ENCODE peak calls at places on chromosomes 7 and 10, in seven cellular contexts. One of them, this sample, is unnamed.

GRCh38 chr10:51063659-51064535 is 10.4 kb upstream of the PRKG1 start:
- DNase-seq in stomach: no peak
- DNase-seq in progenitor cell of endocrine pancreas: no peak
- DNase-seq in RWPE1: peak; percentile 25
- DNase-seq in Calu3: no peak
- DNase-seq in uterus: no peak
- DNase-seq in epithelial cell of esophagus: peak; percentile 56
- DNase-seq in this sample: no peak

GRCh38 chr7:130242198-130243014 is 24.3 kb upstream of the CPA2 start:
- DNase-seq in RWPE1: peak; percentile 46
- DNase-seq in Calu3: peak; percentile 77
- DNase-seq in progenitor cell of endocrine pancreas: no peak
- DNase-seq in stomach: peak; percentile 49
- DNase-seq in epithelial cell of esophagus: peak; percentile 85
- DNase-seq in uterus: peak; percentile 29
- DNase-seq in this sample: peak; percentile 68

GRCh38 chr7:414681-415560 is 104.7 kb downstream of the PDGFA start:
- DNase-seq in RWPE1: no peak
- DNase-seq in uterus: no peak
- DNase-seq in progenitor cell of endocrine pancreas: no peak
- DNase-seq in stomach: no peak
- DNase-seq in Calu3: no peak
- DNase-seq in epithelial cell of esophagus: no peak
- DNase-seq in this sample: no peak

GRCh38 chr7:101678713-101679112 is 49.6 kb upstream of the MYL10 start:
- DNase-seq in stomach: no peak
- DNase-seq in RWPE1: no peak
- DNase-seq in epithelial cell of esophagus: no peak
- DNase-seq in uterus: no peak
- DNase-seq in progenitor cell of endocrine pancreas: no peak
- DNase-seq in Calu3: no peak
- DNase-seq in this sample: no peak

GRCh38 chr7:37354661-37355131 is 94.0 kb downstream of the ELMO1 start:
- DNase-seq in progenitor cell of endocrine pancreas: no peak
- DNase-seq in RWPE1: no peak
- DNase-seq in epithelial cell of esophagus: peak; percentile 28
- DNase-seq in uterus: peak; percentile 50
- DNase-seq in Calu3: peak; percentile 15
- DNase-seq in stomach: no peak
- DNase-seq in this sample: peak; percentile 17

GRCh38 chr7:42212541-42213090 is 24.4 kb downstream of the GLI3 start:
- DNase-seq in stomach: no peak
- DNase-seq in RWPE1: no peak
- DNase-seq in Calu3: no peak
- DNase-seq in epithelial cell of esophagus: no peak
- DNase-seq in progenitor cell of endocrine pancreas: no peak
- DNase-seq in uterus: no peak
- DNase-seq in this sample: no peak

GRCh38 chr7:129728875-129729467 is 117.5 kb downstream of the NRF1 start:
- DNase-seq in uterus: no peak
- DNase-seq in stomach: no peak
- DNase-seq in Calu3: no peak
- DNase-seq in RWPE1: no peak
- DNase-seq in progenitor cell of endocrine pancreas: no peak
- DNase-seq in epithelial cell of esophagus: no peak
- DNase-seq in this sample: no peak

GRCh38 chr7:80039255-80039884 is 95.3 kb upstream of the GNAI1 start:
- DNase-seq in progenitor cell of endocrine pancreas: no peak
- DNase-seq in RWPE1: no peak
- DNase-seq in stomach: no peak
- DNase-seq in Calu3: no peak
- DNase-seq in epithelial cell of esophagus: no peak
- DNase-seq in uterus: no peak
- DNase-seq in this sample: no peak

GRCh38 chr10:90960355-90960814 is 39.5 kb upstream of the ANKRD1 start:
- DNase-seq in Calu3: no peak
- DNase-seq in epithelial cell of esophagus: peak; percentile 56
- DNase-seq in RWPE1: peak; percentile 48
- DNase-seq in uterus: no peak
- DNase-seq in stomach: no peak
- DNase-seq in progenitor cell of endocrine pancreas: no peak
- DNase-seq in this sample: peak; percentile 32

GRCh38 chr7:133854739-133855138 is 272.4 kb upstream of the LRGUK start:
- DNase-seq in RWPE1: peak; percentile 2
- DNase-seq in progenitor cell of endocrine pancreas: no peak
- DNase-seq in stomach: no peak
- DNase-seq in uterus: no peak
- DNase-seq in Calu3: peak; percentile 10
- DNase-seq in epithelial cell of esophagus: peak; percentile 70
- DNase-seq in this sample: peak; percentile 29
- TF ChIP-seq CTCF in RWPE1: peak; percentile 14
- TF ChIP-seq CTCF in progenitor cell of endocrine pancreas: peak; percentile 52
- TF ChIP-seq CTCF in stomach: no peak
- TF ChIP-seq CTCF in uterus: no peak
- TF ChIP-seq CTCF in Calu3: no peak
- TF ChIP-seq CTCF in epithelial cell of esophagus: peak; percentile 42
- TF ChIP-seq CTCF in this sample: peak; percentile 12

DNA sequence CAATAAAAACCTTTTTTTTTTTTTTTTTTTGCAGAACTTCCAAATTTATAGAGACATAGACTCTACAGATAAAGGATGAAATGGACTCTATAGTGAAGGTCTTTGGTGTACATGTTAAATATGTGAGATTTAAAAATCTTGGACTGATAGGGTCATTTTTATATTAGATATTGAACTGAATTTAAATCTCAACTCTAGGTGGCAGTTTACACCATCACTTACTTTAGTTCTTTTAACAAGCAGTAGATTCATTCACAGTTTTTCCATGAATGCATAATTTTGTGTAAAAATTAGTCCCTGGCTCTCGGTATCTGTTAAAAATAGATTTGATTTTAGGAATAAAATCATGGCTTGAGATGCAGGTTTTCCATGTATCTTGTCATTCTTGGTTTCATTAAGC is 31.1 kb upstream of the SNX13 start:
- DNase-seq in Calu3: no peak
- DNase-seq in RWPE1: peak; percentile 15
- DNase-seq in epithelial cell of esophagus: no peak
- DNase-seq in stomach: no peak
- DNase-seq in progenitor cell of endocrine pancreas: no peak
- DNase-seq in uterus: no peak
- DNase-seq in this sample: no peak
- TF ChIP-seq CTCF in Calu3: peak; percentile 12
- TF ChIP-seq CTCF in RWPE1: peak; percentile 36
- TF ChIP-seq CTCF in epithelial cell of esophagus: no peak
- TF ChIP-seq CTCF in stomach: no peak
- TF ChIP-seq CTCF in progenitor cell of endocrine pancreas: no peak
- TF ChIP-seq CTCF in uterus: no peak
- TF ChIP-seq CTCF in this sample: no peak

DNA sequence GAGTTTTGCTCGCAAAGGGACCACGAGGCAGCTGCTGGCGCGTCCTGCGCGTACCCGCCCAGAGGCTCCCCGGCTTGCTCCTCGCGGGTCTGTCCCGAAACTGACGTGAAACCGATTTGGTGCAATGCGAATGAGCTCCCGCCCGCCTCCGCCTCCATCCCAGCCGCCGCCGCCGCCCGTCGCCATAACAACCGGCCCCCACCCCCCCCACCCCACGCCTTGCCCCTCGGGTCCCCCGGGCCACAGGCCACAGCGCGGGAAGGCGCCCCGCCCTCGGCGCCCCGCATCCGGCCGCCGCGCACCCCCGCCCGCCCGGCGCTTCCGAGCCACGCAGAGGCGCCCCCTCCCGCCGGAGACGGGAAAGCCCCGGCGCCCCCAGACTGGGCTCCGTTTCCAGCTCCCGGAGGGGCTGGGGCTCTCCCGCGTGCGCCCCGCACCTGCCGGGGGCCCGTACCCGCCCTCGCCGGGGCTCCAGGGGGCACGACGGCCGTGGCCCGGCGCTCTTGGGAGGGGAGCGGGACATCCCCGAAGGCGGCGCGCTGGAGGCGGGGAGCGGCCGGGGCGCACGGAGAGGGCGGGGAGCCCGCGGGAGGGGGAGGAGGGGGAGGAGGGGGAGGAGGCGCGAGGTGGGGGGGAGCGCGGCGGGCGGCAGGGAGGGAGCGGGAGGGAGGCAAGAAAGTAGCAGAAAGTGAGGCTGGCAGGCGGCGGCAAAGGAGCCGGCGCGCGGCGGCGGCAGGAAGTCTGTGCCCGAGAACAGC is at the start of gene CAMK1D:
- DNase-seq in stomach: peak; percentile 77
- DNase-seq in RWPE1: peak; percentile 53
- DNase-seq in Calu3: peak; percentile 56
- DNase-seq in progenitor cell of endocrine pancreas: peak; percentile 36
- DNase-seq in epithelial cell of esophagus: peak; percentile 72
- DNase-seq in uterus: peak; percentile 77
- DNase-seq in this sample: peak; percentile 93
- TF ChIP-seq CTCF in stomach: no peak
- TF ChIP-seq CTCF in RWPE1: peak; percentile 42
- TF ChIP-seq CTCF in Calu3: no peak
- TF ChIP-seq CTCF in progenitor cell of endocrine pancreas: peak; percentile 44
- TF ChIP-seq CTCF in epithelial cell of esophagus: peak; percentile 7
- TF ChIP-seq CTCF in uterus: peak; percentile 70
- TF ChIP-seq CTCF in this sample: peak; percentile 16

GRCh38 chr7:148484486-148484885 is 106.1 kb upstream of the C7orf33 start:
- DNase-seq in progenitor cell of endocrine pancreas: no peak
- DNase-seq in epithelial cell of esophagus: no peak
- DNase-seq in uterus: no peak
- DNase-seq in stomach: no peak
- DNase-seq in Calu3: no peak
- DNase-seq in RWPE1: no peak
- DNase-seq in this sample: no peak

GRCh38 chr7:148483941-148484340 is 106.6 kb upstream of the C7orf33 start:
- DNase-seq in RWPE1: no peak
- DNase-seq in epithelial cell of esophagus: no peak
- DNase-seq in Calu3: no peak
- DNase-seq in progenitor cell of endocrine pancreas: no peak
- DNase-seq in uterus: no peak
- DNase-seq in stomach: no peak
- DNase-seq in this sample: no peak

GRCh38 chr7:148483515-148483914 is 107.1 kb upstream of the C7orf33 start:
- DNase-seq in stomach: peak; percentile 36
- DNase-seq in uterus: no peak
- DNase-seq in Calu3: no peak
- DNase-seq in progenitor cell of endocrine pancreas: no peak
- DNase-seq in epithelial cell of esophagus: no peak
- DNase-seq in RWPE1: no peak
- DNase-seq in this sample: no peak

GRCh38 chr7:148486937-148487336 is 103.6 kb upstream of the C7orf33 start:
- DNase-seq in epithelial cell of esophagus: no peak
- DNase-seq in Calu3: no peak
- DNase-seq in RWPE1: no peak
- DNase-seq in uterus: no peak
- DNase-seq in stomach: no peak
- DNase-seq in progenitor cell of endocrine pancreas: no peak
- DNase-seq in this sample: no peak

DNA sequence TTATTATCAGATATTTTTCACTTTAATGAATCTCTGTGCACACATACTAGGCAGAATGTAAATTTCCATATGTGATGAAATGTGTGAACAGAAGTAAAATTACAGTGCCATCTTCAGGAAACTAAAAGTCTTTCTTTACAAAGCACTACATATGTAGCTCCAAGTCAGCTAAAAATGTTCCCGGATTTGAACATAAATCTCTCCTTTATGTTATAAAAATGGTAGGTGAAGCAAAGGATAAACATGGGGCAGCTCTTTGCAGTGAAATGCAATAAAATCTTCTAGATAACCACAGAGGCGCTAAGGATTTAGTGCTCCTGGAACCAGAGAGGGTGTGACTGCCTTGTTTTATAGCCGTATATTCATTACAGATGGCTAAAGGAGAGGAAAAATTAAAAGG is 104.9 kb upstream of the C7orf33 start:
- DNase-seq in RWPE1: no peak
- DNase-seq in progenitor cell of endocrine pancreas: no peak
- DNase-seq in epithelial cell of esophagus: peak; percentile 25
- DNase-seq in stomach: no peak
- DNase-seq in Calu3: no peak
- DNase-seq in uterus: no peak
- DNase-seq in this sample: no peak
- TF ChIP-seq CTCF in RWPE1: no peak
- TF ChIP-seq CTCF in progenitor cell of endocrine pancreas: no peak
- TF ChIP-seq CTCF in epithelial cell of esophagus: no peak
- TF ChIP-seq CTCF in stomach: no peak
- TF ChIP-seq CTCF in Calu3: no peak
- TF ChIP-seq CTCF in uterus: no peak
- TF ChIP-seq CTCF in this sample: no peak

GRCh38 chr7:138527746-138528223 is 67.7 kb downstream of the TRIM24 start:
- DNase-seq in epithelial cell of esophagus: peak; percentile 20
- DNase-seq in progenitor cell of endocrine pancreas: no peak
- DNase-seq in stomach: no peak
- DNase-seq in uterus: no peak
- DNase-seq in Calu3: peak; percentile 2
- DNase-seq in RWPE1: no peak
- DNase-seq in this sample: no peak
- TF ChIP-seq CTCF in epithelial cell of esophagus: no peak
- TF ChIP-seq CTCF in progenitor cell of endocrine pancreas: no peak
- TF ChIP-seq CTCF in stomach: no peak
- TF ChIP-seq CTCF in uterus: no peak
- TF ChIP-seq CTCF in Calu3: no peak
- TF ChIP-seq CTCF in RWPE1: no peak
- TF ChIP-seq CTCF in this sample: no peak

GRCh38 chr10:100889546-100889945 is 23.2 kb upstream of the SLF2 start:
- DNase-seq in epithelial cell of esophagus: no peak
- DNase-seq in RWPE1: no peak
- DNase-seq in progenitor cell of endocrine pancreas: no peak
- DNase-seq in uterus: no peak
- DNase-seq in stomach: no peak
- DNase-seq in Calu3: no peak
- DNase-seq in this sample: no peak

GRCh38 chr10:100890141-100890695 is 22.5 kb upstream of the SLF2 start:
- DNase-seq in Calu3: no peak
- DNase-seq in progenitor cell of endocrine pancreas: no peak
- DNase-seq in RWPE1: no peak
- DNase-seq in epithelial cell of esophagus: no peak
- DNase-seq in uterus: no peak
- DNase-seq in stomach: no peak
- DNase-seq in this sample: no peak

GRCh38 chr10:100887761-100888296 is 24.9 kb upstream of the SLF2 start:
- DNase-seq in uterus: peak; percentile 46
- DNase-seq in epithelial cell of esophagus: no peak
- DNase-seq in progenitor cell of endocrine pancreas: no peak
- DNase-seq in Calu3: no peak
- DNase-seq in stomach: no peak
- DNase-seq in RWPE1: no peak
- DNase-seq in this sample: no peak

GRCh38 chr10:100890696-100891271 is 22.0 kb upstream of the SLF2 start:
- DNase-seq in Calu3: peak; percentile 11
- DNase-seq in epithelial cell of esophagus: peak; percentile 93
- DNase-seq in progenitor cell of endocrine pancreas: no peak
- DNase-seq in RWPE1: peak; percentile 96
- DNase-seq in uterus: no peak
- DNase-seq in stomach: no peak
- DNase-seq in this sample: no peak

GRCh38 chr10:100888957-100889356 is 23.8 kb upstream of the SLF2 start:
- DNase-seq in stomach: no peak
- DNase-seq in Calu3: no peak
- DNase-seq in uterus: no peak
- DNase-seq in progenitor cell of endocrine pancreas: no peak
- DNase-seq in epithelial cell of esophagus: peak; percentile 19
- DNase-seq in RWPE1: no peak
- DNase-seq in this sample: no peak
- TF ChIP-seq CTCF in stomach: no peak
- TF ChIP-seq CTCF in Calu3: no peak
- TF ChIP-seq CTCF in uterus: no peak
- TF ChIP-seq CTCF in progenitor cell of endocrine pancreas: peak; percentile 18
- TF ChIP-seq CTCF in epithelial cell of esophagus: peak; percentile 17
- TF ChIP-seq CTCF in RWPE1: no peak
- TF ChIP-seq CTCF in this sample: no peak

This sample was measured in GM20000.